ENCODE peak calls at places on chromosomes 7 and 10, in six cellular contexts. M, J, D, P, U and B are unnamed samples.

GRCh38 chr10:96720422-96721206 is at the start of gene PIK3AP1:
- DNase-seq in M (peak; percentile 79), J (no peak), D (no peak), P (peak; percentile 70), U (peak; percentile 64), B (peak; percentile 76)

GRCh38 chr7:132743974-132744373 is 167.7 kb upstream of the PLXNA4 start:
- DNase-seq in M (no peak), J (no peak), D (no peak), P (no peak), U (no peak), B (no peak)

GRCh38 chr7:101632641-101633040 is 3.5 kb upstream of the MYL10 start:
- DNase-seq in M (no peak), J (no peak), D (no peak), P (no peak), U (no peak), B (no peak)

GRCh38 chr10:118584181-118584954 is 11.1 kb downstream of the PRLHR start:
- DNase-seq in M (no peak), J (peak; percentile 74), D (no peak), P (no peak), U (no peak), B (no peak)

GRCh38 chr7:5177060-5177459 is 13.0 kb upstream of the WIPI2 start:
- DNase-seq in M (peak; percentile 40), J (peak; percentile 49), D (no peak), P (peak; percentile 74), U (peak; percentile 73), B (peak; percentile 91)

GRCh38 chr7:48634116-48634632 is 290.2 kb upstream of the CDC14C start:
- DNase-seq in M (no peak), J (no peak), D (no peak), P (no peak), U (no peak), B (no peak)

GRCh38 chr10:63554666-63555065 is 33.5 kb downstream of the REEP3 start:
- DNase-seq in M (peak; percentile 41), J (peak; percentile 82), D (no peak), P (no peak), U (no peak), B (peak; percentile 52)

GRCh38 chr10:306007-306406 is 170.8 kb downstream of the ZMYND11 start:
- DNase-seq in M (no peak), J (no peak), D (no peak), P (no peak), U (no peak), B (no peak)

GRCh38 chr7:16399265-16399801 is 22.0 kb downstream of the CRPPA start:
- DNase-seq in M (no peak), J (no peak), D (no peak), P (no peak), U (no peak), B (no peak)

GRCh38 chr7:16402084-16402483 is 19.3 kb downstream of the CRPPA start:
- DNase-seq in M (no peak), J (no peak), D (no peak), P (no peak), U (no peak), B (no peak)

GRCh38 chr7:16400896-16401275 is 20.5 kb downstream of the CRPPA start:
- DNase-seq in M (no peak), J (no peak), D (no peak), P (no peak), U (no peak), B (no peak)

GRCh38 chr7:16398211-16399017 is 22.9 kb downstream of the CRPPA start:
- DNase-seq in M (no peak), J (no peak), D (no peak), P (no peak), U (no peak), B (no peak)

DNA sequence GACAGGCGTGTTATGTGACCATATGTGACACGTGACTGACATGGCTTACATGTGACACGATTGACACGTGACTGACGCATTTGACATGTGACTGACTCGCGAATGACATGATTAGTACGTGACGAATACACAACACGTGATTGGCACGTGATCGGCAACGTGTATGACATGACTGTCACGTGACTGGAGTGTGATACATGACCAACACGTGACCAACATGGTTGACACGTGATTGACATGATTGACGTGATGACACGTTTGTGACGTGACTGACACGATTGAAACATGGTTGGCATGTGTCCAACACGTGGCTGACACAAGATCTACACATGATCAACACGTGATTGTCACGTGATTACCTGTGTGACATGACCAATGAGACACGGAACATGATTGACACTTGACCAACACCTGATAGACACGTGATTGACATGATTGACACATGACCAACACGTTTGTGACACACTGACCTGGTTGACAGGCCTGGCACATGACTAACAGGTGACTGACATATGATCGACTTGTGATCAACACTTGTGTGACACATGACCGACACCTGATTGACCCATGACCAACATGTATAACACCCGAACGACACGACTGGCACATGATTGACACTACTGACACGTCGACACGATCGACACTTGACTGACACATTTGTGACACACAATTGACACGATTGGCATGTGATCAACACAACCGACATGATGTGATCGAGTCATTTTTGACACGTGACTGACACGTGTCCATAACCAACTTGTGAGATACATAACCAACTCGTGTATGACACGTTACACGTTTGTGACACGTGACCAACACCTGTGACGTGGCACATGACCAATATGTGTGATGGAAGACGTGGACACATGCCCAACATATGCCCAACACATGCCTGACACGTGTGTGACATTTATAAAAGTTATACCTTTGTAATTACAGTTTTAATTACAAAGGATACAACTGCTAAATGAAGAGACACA is 21.1 kb downstream of the CRPPA start:
- DNase-seq in M (no peak), J (no peak), D (no peak), P (no peak), U (no peak), B (no peak)
- H3K9me3 ChIP-seq in M (no peaks in the 10 kb centered on the region), J (peaks cover 39% of the 10 kb centered on the region), D (no peaks in the 10 kb centered on the region), P (peaks cover 15% of the 10 kb centered on the region), U (no peaks in the 10 kb centered on the region), B (no peaks in the 10 kb centered on the region)

DNA sequence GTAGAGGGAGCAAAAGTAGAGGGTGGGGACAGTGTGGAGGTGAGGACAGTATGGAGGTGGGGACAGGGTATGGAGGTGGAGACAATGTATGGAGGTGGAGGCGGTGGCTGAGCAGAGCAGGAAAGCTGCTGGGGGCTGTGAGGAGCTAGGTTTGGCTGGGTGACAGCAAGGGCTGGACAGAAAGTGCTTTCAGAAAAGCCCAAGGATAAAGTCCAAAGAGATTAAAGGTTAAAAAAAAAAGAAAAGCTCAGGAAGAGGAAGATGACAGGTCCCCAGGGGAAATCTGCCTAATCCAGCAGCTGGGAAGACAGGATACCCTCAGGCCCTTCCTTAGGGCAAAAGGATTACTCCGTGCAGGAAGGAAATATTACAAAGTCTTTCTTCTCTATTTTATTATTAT is 32.1 kb upstream of the PFKFB3 start:
- DNase-seq in M (peak; percentile 61), J (no peak), D (no peak), P (no peak), U (no peak), B (no peak)
- H3K27ac ChIP-seq in M (no peak overlapping the region), J (no peak overlapping the region), D (peak overlapping the region; percentile 6), P (peak overlapping the region; percentile 92), U (no peak overlapping the region), B (no peak overlapping the region)

GRCh38 chr10:26829810-26830515 is 30.8 kb downstream of the ABI1 start:
- DNase-seq in M (no peak), J (no peak), D (no peak), P (no peak), U (no peak), B (no peak)
- H3K9me3 ChIP-seq in M (no peaks in the 10 kb centered on the region), J (no peaks in the 10 kb centered on the region), D (no peaks in the 10 kb centered on the region), P (no peaks in the 10 kb centered on the region), U (no peaks in the 10 kb centered on the region), B (no peaks in the 10 kb centered on the region)

GRCh38 chr10:71747039-71747807 is 26.1 kb downstream of the VSIR start:
- DNase-seq in M (no peak), J (peak; percentile 48), D (no peak), P (peak; percentile 34), U (no peak), B (no peak)
- H3K27ac ChIP-seq in M (peak overlapping the region; percentile 83), J (no peak overlapping the region), D (peak overlapping the region; percentile 64), P (peak overlapping the region; percentile 15), U (peak overlapping the region; percentile 76), B (no peak overlapping the region)

GRCh38 chr10:129992356-129992755 is 28.3 kb upstream of the EBF3 start:
- DNase-seq in M (no peak), J (no peak), D (no peak), P (no peak), U (no peak), B (no peak)
- H3K9me3 ChIP-seq in M (no peaks in the 10 kb centered on the region), J (no peaks in the 10 kb centered on the region), D (no peaks in the 10 kb centered on the region), P (peaks cover 7% of the 10 kb centered on the region), U (no peaks in the 10 kb centered on the region), B (no peaks in the 10 kb centered on the region)

DNA sequence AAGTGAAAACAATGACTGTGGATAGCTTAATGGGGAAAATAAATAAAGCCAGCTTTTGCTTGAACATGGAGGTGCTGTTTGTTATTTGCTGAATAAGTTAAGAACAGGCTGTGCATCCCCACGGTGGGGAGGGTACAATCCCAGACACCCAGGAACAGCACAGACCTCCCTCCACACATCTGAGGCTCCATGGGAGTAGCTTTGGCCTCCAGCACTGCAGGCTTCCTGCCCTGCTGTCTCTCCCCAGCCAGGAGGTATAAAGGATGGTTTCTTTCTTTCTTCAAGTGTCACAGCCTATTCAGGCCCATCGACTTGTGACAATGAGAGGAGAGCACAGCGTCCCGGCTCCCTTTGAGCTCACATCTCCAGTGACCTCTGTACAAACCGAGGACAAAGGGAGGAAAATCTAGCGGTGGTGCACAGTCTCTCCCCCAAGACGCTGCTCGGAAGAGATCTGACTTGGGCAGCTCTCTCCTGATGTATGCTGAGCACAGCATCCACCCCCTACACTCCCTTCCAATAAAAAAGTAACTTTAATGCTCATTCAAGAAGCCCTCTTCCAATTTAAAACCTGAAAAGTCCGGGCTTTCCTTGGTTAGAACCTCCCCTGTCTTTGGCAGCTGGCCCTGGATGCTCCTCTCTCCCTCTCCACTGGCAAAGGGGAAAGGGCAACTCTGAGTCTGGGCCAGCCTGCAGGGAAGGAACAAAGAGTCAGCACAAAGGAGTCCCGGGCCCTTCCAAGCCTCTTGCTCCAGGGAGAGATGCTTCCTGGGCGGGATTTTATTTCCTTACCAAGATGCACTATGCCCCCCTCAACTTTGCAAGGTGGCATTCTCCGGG is 18.1 kb downstream of the CHST15 start:
- DNase-seq in M (no peak), J (no peak), D (no peak), P (no peak), U (no peak), B (no peak)
- H3K27ac ChIP-seq in M (peak overlapping the region; percentile 54), J (no peak overlapping the region), D (no peak overlapping the region), P (no peak overlapping the region), U (no peak overlapping the region), B (no peak overlapping the region)

DNA sequence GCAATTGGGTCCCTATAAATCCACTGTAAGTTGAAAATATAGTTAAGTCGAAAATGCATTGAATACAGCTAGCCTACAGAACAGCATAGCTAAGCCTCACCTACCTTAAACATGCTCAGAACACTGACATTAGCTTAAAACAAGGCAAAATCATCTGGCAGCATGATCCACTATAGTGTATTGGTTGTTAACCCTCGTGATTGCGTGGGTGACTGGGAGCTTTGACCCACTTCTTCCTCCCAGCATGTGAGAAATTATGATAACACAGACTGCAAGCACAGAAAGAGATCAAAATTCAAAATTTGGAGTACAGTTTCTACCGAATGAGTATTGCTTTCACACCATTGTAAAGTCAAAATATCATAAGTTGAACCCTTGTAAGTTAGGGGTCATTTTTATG is 22.3 kb downstream of the CNTNAP2 start:
- DNase-seq in M (no peak), J (no peak), D (no peak), P (no peak), U (no peak), B (no peak)
- H3K9me3 ChIP-seq in M (no peaks in the 10 kb centered on the region), J (peaks cover 4% of the 10 kb centered on the region), D (no peaks in the 10 kb centered on the region), P (no peaks in the 10 kb centered on the region), U (no peaks in the 10 kb centered on the region), B (no peaks in the 10 kb centered on the region)

GRCh38 chr10:70952921-70953320 is 64.6 kb upstream of the PCBD1 start:
- DNase-seq in M (no peak), J (no peak), D (no peak), P (peak; percentile 13), U (no peak), B (no peak)
- H3K27ac ChIP-seq in M (no peak overlapping the region), J (no peak overlapping the region), D (no peak overlapping the region), P (no peak overlapping the region), U (no peak overlapping the region), B (no peak overlapping the region)